ENCODE peak calls at places on chromosomes 7 and 10, in four cellular contexts. N is fibroblast of lung, J is HepG2, G is SK-N-SH. Y is an unnamed sample.

GRCh38 chr7:75624134-75624832 is 114.5 kb downstream of the HIP1 start:
- DNase-seq in G (no peak), J (no peak), N (peak), Y (no peak)

GRCh38 chr7:137985897-137986251 is 16.0 kb downstream of the CREB3L2 start:
- DNase-seq in J (no peak), N (no peak), G (no peak), Y (no peak)

GRCh38 chr10:131315343-131315742 is 3.8 kb upstream of the TCERG1L start:
- DNase-seq in G (peak), J (no peak), N (no peak), Y (no peak)

GRCh38 chr7:22786290-22786932 is 36.2 kb downstream of the TOMM7 start:
- DNase-seq in J (peak), N (no peak), G (no peak), Y (no peak)

GRCh38 chr7:106063039-106063438 is 49.1 kb downstream of the SYPL1 start:
- DNase-seq in G (no peak), J (no peak), N (no peak), Y (no peak)

GRCh38 chr10:89963446-89964102 is 262.2 kb downstream of the KIF20B start:
- DNase-seq in N (no peak), J (no peak), G (no peak), Y (no peak)

GRCh38 chr10:7408494-7409044 is 2.3 kb downstream of the SFMBT2 start:
- DNase-seq in J (no peak), N (peak), G (peak), Y (peak)

GRCh38 chr7:28155019-28155660 is 25.5 kb downstream of the JAZF1 start:
- DNase-seq in J (no peak), G (no peak), N (no peak), Y (no peak)

GRCh38 chr7:16422100-16422430 is 727 bp upstream of the CRPPA start:
- DNase-seq in J (no peak), G (no peak), N (peak), Y (no peak)

GRCh38 chr10:20004087-20004523 is 187.9 kb downstream of the PLXDC2 start:
- DNase-seq in N (peak), J (no peak), G (peak), Y (no peak)

GRCh38 chr7:14902589-14902963 is at the start of gene DGKB:
- DNase-seq in J (no peak), G (peak), N (peak), Y (peak)

GRCh38 chr10:10389182-10389581 is 628.5 kb upstream of the CELF2 start:
- DNase-seq in J (no peak), G (no peak), N (no peak), Y (no peak)

GRCh38 chr10:60778214-60778977 is at the start of gene CDK1:
- DNase-seq in N (peak), J (peak), G (peak), Y (peak)

GRCh38 chr10:118873738-118874105 is 119.0 kb upstream of the CACUL1 start:
- DNase-seq in N (no peak), G (no peak), J (no peak), Y (no peak)

GRCh38 chr10:31426425-31426824 is 107.4 kb downstream of the ZEB1 start:
- DNase-seq in J (no peak), N (peak), G (no peak), Y (peak)

GRCh38 chr7:103985565-103986126 is 3.8 kb downstream of the RELN start:
- DNase-seq in J (peak), N (no peak), G (no peak), Y (no peak)

GRCh38 chr10:51706225-51706624 is 6.8 kb upstream of the CSTF2T start:
- DNase-seq in G (no peak), N (peak), J (no peak), Y (no peak)

GRCh38 chr7:46626261-46627037 is 705.4 kb upstream of the IGFBP3 start:
- DNase-seq in N (no peak), G (no peak), J (no peak), Y (no peak)

GRCh38 chr7:108630002-108630401 is 60.3 kb downstream of the DNAJB9 start:
- DNase-seq in J (no peak), G (peak), N (peak), Y (no peak)

GRCh38 chr10:127968659-127969058 is 61.8 kb downstream of the PTPRE start:
- DNase-seq in J (no peak), N (no peak), G (no peak), Y (peak)
- H3K4me2 ChIP-seq in J (no peak), N (no peak), G (no peak), Y (peak)

DNA sequence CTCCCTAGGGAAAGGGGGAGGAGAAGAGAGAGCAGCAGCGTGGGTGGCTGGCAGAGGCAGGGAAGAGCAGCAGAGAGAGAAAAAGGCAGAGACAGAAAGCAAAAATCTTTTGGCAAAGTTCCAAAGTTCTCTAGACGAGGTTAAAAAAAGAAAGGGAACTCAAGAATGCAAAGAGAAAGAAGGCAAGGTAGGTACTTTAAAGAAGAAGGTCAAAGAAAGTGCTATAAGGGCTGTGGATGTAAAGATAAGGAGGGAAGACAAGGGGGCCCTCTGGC is 20.2 kb upstream of the OPTN start:
- DNase-seq in G (no peak), J (no peak), N (no peak), Y (no peak)
- H3K4me2 ChIP-seq in G (no peak), J (no peak), N (no peak), Y (no peak)

GRCh38 chr7:42611961-42612360 is 299.9 kb downstream of the C7orf25 start:
- DNase-seq in J (no peak), G (no peak), N (no peak), Y (no peak)
- H3K4me2 ChIP-seq in J (no peak), G (no peak), N (no peak), Y (no peak)

GRCh38 chr7:73461782-73462285 is 28.3 kb downstream of the FZD9 start:
- DNase-seq in J (no peak), G (no peak), N (no peak), Y (no peak)

GRCh38 chr7:73463966-73464365 is 30.4 kb downstream of the FZD9 start:
- DNase-seq in J (no peak), N (no peak), G (no peak), Y (no peak)

DNA sequence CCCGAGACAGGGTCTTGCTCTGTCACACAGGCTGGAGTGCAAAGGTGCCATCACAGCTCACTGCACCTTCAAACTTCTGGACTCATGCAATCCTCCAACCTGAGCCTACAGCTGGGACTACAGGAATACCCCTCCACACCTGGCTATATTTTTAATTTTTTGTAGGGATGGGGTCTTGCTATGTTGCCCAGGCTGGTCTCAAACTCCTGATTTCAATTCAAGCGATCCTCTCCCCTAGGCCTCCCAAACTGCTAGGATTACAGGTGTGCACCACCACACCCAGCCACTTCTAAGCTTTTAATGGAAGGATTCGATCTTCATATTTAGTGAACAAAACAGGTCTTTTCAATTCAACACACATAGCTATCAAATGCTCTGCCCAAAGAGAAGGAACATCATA is 29.7 kb downstream of the FZD9 start:
- DNase-seq in G (no peak), J (no peak), N (no peak), Y (no peak)
- H3K4me2 ChIP-seq in G (no peak), J (no peak), N (no peak), Y (no peak)

DNA sequence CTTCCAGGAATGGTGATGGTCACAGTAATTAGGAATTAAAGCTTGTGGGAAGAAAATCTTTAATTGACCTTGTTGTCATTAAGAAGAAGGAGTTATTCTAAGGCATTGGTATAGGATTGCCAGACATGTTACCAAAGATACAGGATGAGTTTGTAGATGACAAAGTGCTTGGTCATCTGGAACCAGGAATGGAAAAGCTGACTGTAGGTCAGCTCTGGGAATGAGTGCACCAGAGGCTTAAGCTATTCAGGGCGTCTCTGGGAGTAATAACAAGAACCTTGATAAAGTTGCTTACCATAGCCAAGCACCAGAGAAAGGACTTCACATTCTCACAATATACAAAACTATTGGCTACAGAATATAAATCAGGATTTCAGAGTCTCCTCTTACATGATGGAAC is 89.0 kb downstream of the PHTF2 start:
- DNase-seq in J (no peak), N (peak), G (no peak), Y (peak)
- H3K4me2 ChIP-seq in J (no peak), N (no peak), G (peak), Y (no peak)

GRCh38 chr7:150435390-150436073 is 14.9 kb upstream of the GIMAP8 start:
- DNase-seq in G (no peak), N (no peak), J (no peak), Y (no peak)

GRCh38 chr7:150432915-150433892 is 17.2 kb upstream of the GIMAP8 start:
- DNase-seq in G (no peak), J (no peak), N (no peak), Y (no peak)

GRCh38 chr7:150434240-150434639 is 16.2 kb upstream of the GIMAP8 start:
- DNase-seq in G (no peak), J (no peak), N (no peak), Y (no peak)

GRCh38 chr7:150431839-150432658 is 18.4 kb upstream of the GIMAP8 start:
- DNase-seq in N (no peak), J (no peak), G (no peak), Y (no peak)

DNA sequence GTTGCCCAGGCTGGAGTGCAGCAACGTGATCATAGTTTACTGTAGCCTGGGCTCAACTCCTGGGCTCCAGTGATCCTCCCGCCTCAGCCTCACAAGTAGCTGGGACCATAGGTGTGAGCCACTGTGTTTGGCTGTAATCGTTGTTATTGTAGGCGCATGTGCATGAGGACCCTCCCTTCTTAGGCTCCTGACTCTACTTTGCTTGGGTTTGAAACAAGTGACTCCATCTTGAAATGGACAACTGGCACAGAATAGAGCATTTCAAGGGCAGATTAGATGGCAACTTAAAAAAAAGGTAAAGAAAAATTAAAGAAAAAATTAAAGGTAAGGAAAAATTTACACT is 15.4 kb upstream of the GIMAP8 start:
- DNase-seq in N (no peak), J (no peak), G (no peak), Y (no peak)
- H3K4me2 ChIP-seq in N (no peak), J (no peak), G (no peak), Y (no peak)

DNA sequence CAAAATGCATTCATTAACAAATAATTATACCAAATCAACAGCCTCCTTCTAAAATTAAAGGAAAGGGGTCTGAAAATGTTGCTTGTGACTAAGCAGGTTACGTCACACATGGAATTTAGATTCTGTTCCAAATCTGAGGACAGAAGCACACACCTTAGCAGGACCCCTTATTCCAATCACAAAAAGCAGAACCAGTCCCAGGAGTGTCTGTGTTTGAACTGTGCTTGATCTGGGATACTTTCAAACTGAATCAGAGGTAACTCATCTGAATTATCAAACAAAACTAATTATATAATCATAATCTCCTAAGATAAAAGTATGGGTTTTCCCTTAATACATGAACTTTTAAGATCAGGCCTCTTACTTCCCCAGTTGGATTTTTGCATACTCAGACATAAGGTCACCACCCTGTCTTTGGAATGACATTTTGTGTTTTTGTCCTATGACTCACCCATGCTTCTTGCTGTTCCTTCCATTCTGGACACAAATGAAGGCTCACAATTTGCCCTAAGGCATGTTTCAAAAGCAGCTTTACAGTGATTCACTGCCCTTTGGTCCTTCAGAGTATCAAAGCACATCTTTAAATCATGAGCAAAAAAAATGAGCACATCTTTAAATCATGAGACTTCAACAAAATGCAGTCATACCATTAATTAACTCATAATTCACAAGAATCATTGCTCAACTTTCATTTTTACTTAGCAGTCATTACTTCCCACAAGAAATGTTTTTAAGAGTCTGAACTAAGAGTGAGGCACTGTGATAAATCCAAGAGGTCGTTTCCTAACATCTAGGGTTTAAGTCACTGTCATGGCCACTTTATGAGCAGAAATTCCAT is 35.4 kb downstream of the SEMA3C start:
- DNase-seq in N (peak), G (no peak), J (peak), Y (peak)
- H3K4me2 ChIP-seq in N (peak), G (peak), J (no peak), Y (no peak)

DNA sequence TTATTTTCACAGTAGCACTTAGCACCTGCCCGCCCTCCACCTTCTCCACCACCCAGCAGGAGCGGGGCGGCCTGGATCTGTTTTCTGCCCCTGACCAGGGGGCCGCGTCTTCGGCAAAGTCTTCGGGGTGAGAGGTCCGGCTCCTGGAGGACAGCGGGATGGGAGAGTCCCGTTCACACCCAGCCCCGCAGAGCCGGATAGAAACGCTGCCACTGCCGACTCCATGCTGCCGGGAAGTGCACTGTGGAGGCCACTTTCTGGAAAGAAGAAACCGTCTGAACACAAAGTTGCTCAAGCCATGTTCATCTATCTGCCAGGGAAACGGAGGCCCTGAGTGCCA is 14.5 kb upstream of the ZNF273 start:
- DNase-seq in N (peak), G (peak), J (no peak), Y (no peak)
- H3K4me2 ChIP-seq in N (peak), G (no peak), J (peak), Y (peak)

Y was measured in endothelial cell of umbilical vein.